ENCODE peak calls at places on chromosome 21, in seven cellular contexts. D, Z, N, C, O, L and P are unnamed samples.

GRCh38 chr21:44666401-44667320 is at the start of gene KRTAP12-2:
- DNase-seq in C (no peak), D (no peak), Z (no peak), N (peak; percentile 92), L (no peak), O (no peak), P (no peak)

GRCh38 chr21:43340491-43341348 is 86.2 kb downstream of the SIK1 start:
- DNase-seq in C (peak; percentile 60), O (no peak), Z (peak; percentile 93), N (no peak), D (peak; percentile 62), L (no peak), P (no peak)

GRCh38 chr21:44758781-44759627 is 42.6 kb downstream of the UBE2G2 start:
- DNase-seq in C (no peak), O (no peak), Z (no peak), D (no peak), L (no peak), N (no peak), P (no peak)

GRCh38 chr21:42974832-42975820 is 764 bp downstream of the PKNOX1 start:
- DNase-seq in Z (peak; percentile 70), L (peak; percentile 83), D (peak; percentile 35), O (peak; percentile 88), C (no peak), N (peak; percentile 53), P (peak; percentile 85)

GRCh38 chr21:46226920-46227599 is 1.5 kb downstream of the LSS start:
- DNase-seq in C (peak; percentile 41), O (peak; percentile 24), N (no peak), D (no peak), L (peak; percentile 47), Z (peak; percentile 94), P (peak; percentile 59)

GRCh38 chr21:38751379-38752050 is 54.2 kb upstream of the ETS2 start:
- DNase-seq in O (no peak), Z (peak; percentile 70), C (no peak), D (no peak), N (no peak), L (no peak), P (no peak)

GRCh38 chr21:15203740-15204139 is 138.9 kb upstream of the NRIP1 start:
- DNase-seq in C (no peak), O (no peak), Z (no peak), N (no peak), D (no peak), L (no peak), P (no peak)

GRCh38 chr21:34795152-34796141 is 126.7 kb downstream of the CLIC6 start:
- DNase-seq in O (no peak), Z (peak; percentile 67), N (no peak), L (no peak), C (no peak), D (peak; percentile 28), P (no peak)

GRCh38 chr21:45951676-45952075 is 29.9 kb upstream of the COL6A1 start:
- DNase-seq in Z (no peak), O (no peak), C (no peak), N (no peak), D (no peak), L (no peak), P (no peak)

GRCh38 chr21:40841524-40842196 is 5.3 kb downstream of the DSCAM start:
- DNase-seq in N (peak; percentile 93), Z (no peak), C (no peak), L (peak; percentile 98), D (peak; percentile 3), O (no peak), P (no peak)

GRCh38 chr21:19683492-19683891 is 1279.9 kb upstream of the TMPRSS15 start:
- DNase-seq in Z (no peak), O (no peak), L (peak; percentile 28), N (no peak), C (no peak), D (no peak), P (no peak)

GRCh38 chr21:29718081-29718815 is 221.5 kb downstream of the GRIK1 start:
- DNase-seq in L (no peak), C (no peak), Z (peak; percentile 47), O (no peak), N (peak; percentile 52), D (no peak), P (no peak)

GRCh38 chr21:39602076-39602689 is 10.6 kb upstream of the B3GALT5 start:
- DNase-seq in N (no peak), C (no peak), O (no peak), L (no peak), Z (no peak), D (no peak), P (no peak)

GRCh38 chr21:41410767-41411448 is 15.1 kb upstream of the MX1 start:
- DNase-seq in O (no peak), Z (no peak), N (no peak), C (no peak), D (no peak), L (no peak), P (no peak)

GRCh38 chr21:42164064-42164789 is 54.7 kb upstream of the ABCG1 start:
- DNase-seq in C (no peak), L (peak; percentile 66), N (peak; percentile 23), O (peak; percentile 53), Z (peak; percentile 47), D (no peak), P (peak; percentile 79)

GRCh38 chr21:39156024-39156423 is 27.2 kb downstream of the PSMG1 start:
- DNase-seq in O (no peak), D (no peak), N (no peak), Z (no peak), C (peak; percentile 63), L (no peak), P (no peak)

GRCh38 chr21:36852293-36852692 is 114.2 kb downstream of the HLCS start:
- DNase-seq in Z (no peak), O (no peak), N (peak; percentile 49), C (no peak), D (no peak), L (no peak), P (no peak)

GRCh38 chr21:42687796-42688195 is 34.4 kb downstream of the PDE9A start:
- DNase-seq in L (no peak), O (no peak), D (no peak), C (no peak), N (no peak), Z (no peak), P (no peak)

GRCh38 chr21:19995253-19995652 is 1003.0 kb upstream of the NCAM2 start:
- DNase-seq in C (no peak), N (no peak), L (no peak), Z (no peak), D (no peak), O (no peak), P (no peak)

GRCh38 chr21:39850333-39850732 is 16.9 kb upstream of the PCP4 start:
- DNase-seq in O (no peak), C (no peak), Z (no peak), D (no peak), N (no peak), L (no peak), P (no peak)